ENCODE peak calls at places on chromosomes 13 and 19, in nine cellular contexts. B is uterus, L is tibial nerve, V is cardiac muscle cell, E is hepatocyte, T is ovary, Z is dorsolateral prefrontal cortex, Q is fibroblast of lung, P is esophagus muscularis mucosa. J is an unnamed sample. For H3K27me3, the result is how much of the 10 kb centered on the place peaks cover.

GRCh38 chr19:876780-877314 is 16.1 kb downstream of the MED16 start:
- DNase-seq in L (no peak), T (no peak), V (no peak), Q (no peak), Z (no peak), E (no peak), P (no peak), B (no peak), J (no peak)

GRCh38 chr13:54845351-54845965 is 1816.8 kb downstream of the OLFM4 start:
- DNase-seq in B (no peak), P (no peak), V (no peak), Z (no peak), E (no peak), T (no peak), Q (no peak), L (no peak), J (no peak)

GRCh38 chr19:37907735-37908066 is 693 bp downstream of the SIPA1L3 start:
- DNase-seq in V (no peak), E (no peak), B (no peak), Q (no peak), L (no peak), P (no peak), T (no peak), Z (no peak), J (no peak)

GRCh38 chr19:51272183-51272817 is 21.4 kb downstream of the SIGLECL1 start:
- DNase-seq in B (no peak), V (no peak), Z (no peak), Q (no peak), L (no peak), P (no peak), E (no peak), T (no peak), J (no peak)

GRCh38 chr13:73449258-73449657 is 390.5 kb downstream of the KLF5 start:
- DNase-seq in E (no peak), Q (peak), T (no peak), Z (no peak), V (no peak), B (no peak), P (no peak), L (no peak), J (peak)

GRCh38 chr13:34246511-34246910 is 428.6 kb downstream of the RFC3 start:
- DNase-seq in T (no peak), Z (no peak), Q (peak), L (no peak), E (no peak), B (no peak), V (peak), P (no peak), J (no peak)

GRCh38 chr19:51422053-51422448 is 4.6 kb upstream of the SIGLEC10 start:
- DNase-seq in Z (peak), B (peak), E (peak), L (peak), Q (peak), T (peak), P (no peak), V (peak), J (peak)

GRCh38 chr19:16495982-16496612 is at the start of the genes C19orf44 and CALR3:
- DNase-seq in B (peak), L (peak), P (peak), V (peak), T (peak), Q (peak), Z (peak), E (peak), J (peak)

GRCh38 chr19:55113570-55114039 is 3.8 kb downstream of the PPP1R12C start:
- DNase-seq in B (peak), L (peak), Z (no peak), T (peak), V (peak), Q (peak), E (peak), P (peak), J (peak)

GRCh38 chr19:15623711-15624318 is 8.8 kb downstream of the CYP4F8 start:
- DNase-seq in B (no peak), V (no peak), L (no peak), P (no peak), E (no peak), T (no peak), Z (no peak), Q (no peak), J (no peak)

GRCh38 chr13:87057807-87058520 is 613.2 kb upstream of the SLITRK5 start:
- DNase-seq in L (no peak), E (no peak), V (peak), T (no peak), P (no peak), Z (no peak), Q (no peak), B (no peak), J (peak)

GRCh38 chr13:58080806-58081205 is 449.3 kb downstream of the PCDH17 start:
- DNase-seq in P (no peak), Z (no peak), T (no peak), B (no peak), L (no peak), V (no peak), E (no peak), Q (peak), J (no peak)

GRCh38 chr13:42036711-42037110 is 11.7 kb upstream of the DGKH start:
- DNase-seq in B (no peak), V (no peak), Z (no peak), T (no peak), Q (no peak), L (no peak), E (no peak), P (no peak), J (no peak)

GRCh38 chr19:14003279-14004051 is 2.7 kb downstream of the RFX1 start:
- DNase-seq in T (no peak), Q (no peak), L (no peak), V (no peak), B (no peak), E (no peak), P (no peak), Z (no peak), J (no peak)

GRCh38 chr19:6832412-6832811 is 55.0 kb upstream of the ADGRE1 start:
- DNase-seq in B (no peak), Z (no peak), Q (no peak), P (no peak), V (no peak), L (no peak), E (no peak), T (no peak), J (no peak)

GRCh38 chr13:102773441-102774209 is at the start of gene TEX30:
- DNase-seq in B (peak), Z (peak), Q (peak), V (peak), T (peak), L (peak), P (peak), E (peak), J (peak)

GRCh38 chr13:100365678-100366077 is 222.9 kb downstream of the GGACT start:
- DNase-seq in E (no peak), Z (no peak), T (no peak), V (no peak), L (no peak), P (no peak), Q (peak), B (no peak), J (peak)

GRCh38 chr13:19604306-19604705 is 29.2 kb upstream of the MPHOSPH8 start:
- DNase-seq in Q (no peak), E (no peak), Z (no peak), T (no peak), P (no peak), V (no peak), L (no peak), B (no peak), J (no peak)

GRCh38 chr19:15124572-15125231 is 17.5 kb downstream of the SYDE1 start:
- DNase-seq in E (peak), B (no peak), P (no peak), T (no peak), V (no peak), Z (no peak), Q (no peak), L (no peak), J (no peak)

GRCh38 chr19:6766357-6767080 is 716 bp downstream of the SH2D3A start:
- DNase-seq in Z (no peak), L (no peak), E (no peak), P (no peak), V (no peak), T (no peak), B (no peak), Q (no peak), J (no peak)

GRCh38 chr13:37403776-37404497 is 194.6 kb downstream of the POSTN start:
- DNase-seq in Z (no peak), Q (peak), T (no peak), B (no peak), V (peak), E (no peak), L (no peak), P (no peak), J (peak)

GRCh38 chr19:32599736-32600157 is 18.8 kb downstream of the PDCD5 start:
- DNase-seq in V (peak), B (no peak), P (no peak), Z (no peak), L (no peak), T (no peak), Q (peak), E (peak), J (peak)

GRCh38 chr19:40223135-40223822 is 3.2 kb downstream of the CCNP start:
- DNase-seq in T (no peak), E (no peak), P (no peak), Z (no peak), L (no peak), B (no peak), Q (no peak), V (no peak), J (no peak)

GRCh38 chr19:3276341-3276799 is 51.9 kb downstream of the CELF5 start:
- DNase-seq in P (no peak), L (no peak), Q (no peak), V (no peak), E (peak), Z (no peak), B (no peak), T (no peak), J (no peak)

GRCh38 chr19:31066385-31066784 is 282.9 kb downstream of the TSHZ3 start:
- DNase-seq in V (peak), P (no peak), B (no peak), Q (peak), Z (no peak), E (peak), T (no peak), L (no peak), J (peak)
- H3K27me3 ChIP-seq in V (under half), P (under half), B (under half), Q (under half), Z (under half), E (under half), T (under half), L (under half), J (under half)

GRCh38 chr13:75628811-75629210 is 7.3 kb upstream of the LMO7 start:
- DNase-seq in E (peak), P (no peak), Z (no peak), V (no peak), B (no peak), T (no peak), Q (no peak), L (no peak), J (no peak)
- H3K27me3 ChIP-seq in E (under half), P (under half), Z (under half), V (under half), B (under half), T (under half), Q (under half), L (under half), J (under half)

GRCh38 chr19:17947815-17948473 is 15.1 kb downstream of the CCDC124 start:
- DNase-seq in Q (peak), Z (peak), T (peak), L (peak), B (peak), E (peak), P (peak), V (peak), J (peak)

GRCh38 chr19:17949956-17950309 is 17.0 kb upstream of the KCNN1 start:
- DNase-seq in E (no peak), V (no peak), L (no peak), Z (no peak), B (no peak), T (no peak), P (no peak), Q (no peak), J (no peak)

GRCh38 chr19:17948474-17948966 is 15.7 kb downstream of the CCDC124 start:
- DNase-seq in Q (no peak), E (no peak), V (no peak), T (no peak), L (no peak), B (peak), Z (no peak), P (no peak), J (no peak)

GRCh38 chr19:17950310-17951150 is 16.4 kb upstream of the KCNN1 start:
- DNase-seq in B (no peak), P (no peak), Z (no peak), T (no peak), L (no peak), V (no peak), E (no peak), Q (no peak), J (no peak)

GRCh38 chr19:17948967-17949930 is 16.4 kb downstream of the CCDC124 start:
- DNase-seq in P (no peak), V (no peak), B (no peak), Q (no peak), E (no peak), Z (no peak), T (peak), L (no peak), J (no peak)
- H3K27me3 ChIP-seq in P (under half), V (under half), B (under half), Q (under half), E (under half), Z (under half), T (under half), L (half or more), J (half or more)

DNA sequence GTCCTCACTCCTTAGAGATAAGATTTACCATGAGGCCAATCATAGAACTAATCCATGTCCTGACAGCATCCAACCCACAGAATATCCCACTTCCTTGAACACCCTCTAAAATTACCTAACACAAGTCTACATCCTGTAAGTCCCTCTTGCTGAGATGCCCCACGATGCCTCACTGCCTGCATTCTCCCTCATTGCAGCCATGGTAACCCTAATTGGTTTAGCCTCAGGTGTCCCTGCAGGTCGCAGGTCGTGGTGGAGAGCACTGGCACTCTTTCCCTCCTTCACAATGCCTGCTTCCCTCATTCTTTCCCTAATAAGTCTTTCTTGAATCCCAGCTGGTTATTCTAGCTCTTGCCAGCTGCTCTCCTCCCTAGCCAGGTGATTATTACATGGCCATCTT is 35.3 kb upstream of the MYO16 start:
- DNase-seq in Z (no peak), B (no peak), E (no peak), L (no peak), T (no peak), P (no peak), V (no peak), Q (no peak), J (no peak)
- H3K27me3 ChIP-seq in Z (under half), B (under half), E (under half), L (under half), T (under half), P (under half), V (under half), Q (under half), J (under half)

GRCh38 chr19:44728178-44728577 is 20.3 kb upstream of the BCL3 start:
- DNase-seq in V (no peak), E (no peak), B (no peak), T (no peak), P (no peak), Z (no peak), L (no peak), Q (no peak), J (no peak)

GRCh38 chr19:44731081-44731480 is 17.4 kb upstream of the BCL3 start:
- DNase-seq in P (no peak), Z (no peak), E (no peak), Q (no peak), V (no peak), L (no peak), T (no peak), B (no peak), J (no peak)

GRCh38 chr19:44731622-44732021 is 16.9 kb upstream of the BCL3 start:
- DNase-seq in T (no peak), L (no peak), P (no peak), E (no peak), B (no peak), Z (no peak), Q (no peak), V (no peak), J (no peak)

GRCh38 chr19:44732235-44733014 is 16.1 kb upstream of the BCL3 start:
- DNase-seq in E (no peak), B (no peak), Q (no peak), T (no peak), P (no peak), L (no peak), Z (no peak), V (no peak), J (no peak)

GRCh38 chr19:44729516-44730033 is 18.9 kb upstream of the BCL3 start:
- DNase-seq in B (no peak), V (no peak), L (no peak), T (no peak), P (no peak), Q (no peak), E (no peak), Z (no peak), J (no peak)
- H3K27me3 ChIP-seq in B (under half), V (under half), L (under half), T (under half), P (under half), Q (under half), E (under half), Z (under half), J (under half)

GRCh38 chr19:53982611-53983010 is 8.8 kb upstream of the CACNG6 start:
- DNase-seq in E (peak), V (peak), Z (no peak), L (no peak), Q (peak), B (peak), T (no peak), P (no peak), J (no peak)
- H3K27me3 ChIP-seq in E (under half), V (under half), Z (under half), L (under half), Q (under half), B (under half), T (under half), P (under half), J (under half)